ENCODE peak calls at places on chromosomes 11 and 22, in seven cellular contexts. J is neural progenitor cell; Q is HepG2; W is CD4-positive, alpha-beta memory T cell; B is thyroid gland; Y is aorta; X is fibroblast of lung. G is an unnamed sample.

GRCh38 chr11:66727282-66727882 is 1.6 kb downstream of the SPTBN2 start:
- DNase-seq in W (peak), B (peak), J (peak), Q (no peak), X (peak), Y (no peak), G (no peak)

GRCh38 chr22:39431821-39432251 is 25.0 kb upstream of the MGAT3 start:
- DNase-seq in X (peak), Y (peak), B (no peak), W (no peak), Q (no peak), J (no peak), G (no peak)

GRCh38 chr11:122714021-122714420 is 58.5 kb downstream of the UBASH3B start:
- DNase-seq in J (no peak), X (no peak), B (no peak), Q (no peak), Y (no peak), W (no peak), G (no peak)

GRCh38 chr11:118939948-118940598 is 14.3 kb upstream of the BCL9L start:
- DNase-seq in B (no peak), W (peak), Q (no peak), X (peak), J (peak), Y (peak), G (no peak)

GRCh38 chr11:65640483-65641207 is 2.7 kb downstream of the SIPA1 start:
- DNase-seq in Q (no peak), X (no peak), B (peak), J (no peak), Y (peak), W (no peak), G (no peak)

GRCh38 chr22:26975865-26976264 is 318.5 kb downstream of the MIAT start:
- DNase-seq in B (no peak), J (no peak), X (no peak), Q (no peak), W (no peak), Y (no peak), G (no peak)

GRCh38 chr11:11931461-11932055 is 76.9 kb downstream of the DKK3 start:
- DNase-seq in J (peak), W (peak), Y (no peak), Q (peak), B (no peak), X (peak), G (peak)

GRCh38 chr11:113904379-113905101 is at the start of gene HTR3B:
- DNase-seq in W (no peak), B (no peak), Q (no peak), Y (no peak), X (no peak), J (no peak), G (no peak)

GRCh38 chr22:27624705-27625104 is 176.9 kb downstream of the MN1 start:
- DNase-seq in Y (no peak), J (no peak), B (no peak), X (peak), Q (no peak), W (no peak), G (no peak)

GRCh38 chr11:124756753-124757227 is 4.7 kb upstream of the VSIG2 start:
- DNase-seq in J (no peak), B (no peak), X (no peak), W (no peak), Y (no peak), Q (no peak), G (no peak)

GRCh38 chr11:35343033-35343598 is 76.2 kb downstream of the SLC1A2 start:
- DNase-seq in Q (no peak), J (no peak), B (no peak), X (no peak), W (peak), Y (no peak), G (no peak)

GRCh38 chr22:37855462-37855861 is 6.2 kb downstream of the EIF3L start:
- DNase-seq in Q (no peak), J (no peak), Y (no peak), B (peak), W (no peak), X (peak), G (no peak)

GRCh38 chr11:134579709-134580634 is 167.9 kb upstream of the B3GAT1 start:
- DNase-seq in Q (no peak), X (no peak), J (no peak), B (peak), Y (no peak), W (no peak), G (no peak)

GRCh38 chr11:111399187-111400031 is 20.3 kb upstream of the POU2AF1 start:
- DNase-seq in B (no peak), Q (peak), W (no peak), X (no peak), J (no peak), Y (no peak), G (no peak)

GRCh38 chr11:12744831-12745502 is 70.7 kb downstream of the TEAD1 start:
- DNase-seq in B (peak), X (no peak), Y (no peak), W (no peak), Q (no peak), J (peak), G (no peak)

GRCh38 chr11:81569999-81570398 is 1163.7 kb downstream of the FAM181B start:
- DNase-seq in W (no peak), Q (no peak), B (no peak), X (no peak), Y (no peak), J (no peak), G (no peak)

GRCh38 chr22:22110548-22111266 is 128.1 kb upstream of the TOP3B start:
- DNase-seq in J (peak), Y (peak), B (peak), X (peak), Q (no peak), W (peak), G (peak)

GRCh38 chr11:45106006-45106405 is 40.4 kb upstream of the PRDM11 start:
- DNase-seq in Y (no peak), Q (no peak), W (no peak), J (no peak), X (no peak), B (no peak), G (no peak)

GRCh38 chr11:19344661-19345518 is 104.1 kb upstream of the E2F8 start:
- DNase-seq in X (peak), W (no peak), Q (no peak), B (peak), Y (peak), J (peak), G (no peak)

GRCh38 chr11:134659882-134660281 is 247.8 kb upstream of the B3GAT1 start:
- DNase-seq in Y (no peak), W (no peak), B (no peak), X (no peak), Q (no peak), J (no peak), G (no peak)

GRCh38 chr11:36372101-36372767 is 76.1 kb downstream of the PRR5L start:
- DNase-seq in W (no peak), Q (no peak), X (peak), Y (peak), J (no peak), B (no peak), G (no peak)

GRCh38 chr22:29722151-29722550 is 2.3 kb downstream of the CABP7 start:
- DNase-seq in X (peak), J (no peak), Q (no peak), Y (no peak), B (no peak), W (no peak), G (no peak)

DNA sequence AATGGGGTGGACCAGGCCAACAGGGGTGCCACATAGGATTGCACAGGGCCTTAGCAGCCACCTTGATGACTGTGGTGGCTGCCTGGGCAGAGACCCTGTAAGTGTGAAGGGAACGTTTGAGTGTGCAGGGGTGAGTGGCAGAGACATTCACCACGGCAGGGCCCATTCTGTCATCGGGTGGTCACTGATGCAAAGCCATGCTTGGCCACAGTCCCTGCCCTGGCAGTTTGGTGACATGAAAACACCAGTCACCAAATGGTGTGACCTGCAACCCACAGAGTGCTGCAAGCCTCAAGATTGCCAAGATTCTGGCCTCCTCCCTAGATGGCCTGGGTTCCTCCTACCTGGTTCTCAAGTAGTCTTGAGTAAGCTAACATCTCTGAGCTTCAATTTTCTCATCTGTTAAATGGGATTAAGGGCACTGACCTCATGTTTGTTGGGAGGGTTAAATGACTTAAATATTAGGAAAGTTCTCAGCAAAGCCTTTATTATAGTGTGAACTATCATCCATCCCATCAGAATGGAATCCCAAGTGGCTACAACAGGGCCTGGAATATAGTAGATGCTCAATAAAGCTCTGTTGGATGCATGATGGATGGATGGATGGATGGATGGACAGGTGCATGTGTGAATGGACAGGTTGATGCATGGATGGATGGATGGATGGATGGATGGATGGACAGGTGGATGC is 53.0 kb downstream of the MACROD1 start:
- DNase-seq in W (no peak), X (no peak), J (no peak), B (peak), Y (no peak), Q (no peak), G (no peak)
- H3K4me3 ChIP-seq in W (no peak), X (no peak), J (no peak), B (no peak), Y (no peak), Q (no peak), G (no peak)

GRCh38 chr22:40853330-40853729 is 3.1 kb downstream of the ST13 start:
- DNase-seq in Q (no peak), J (no peak), Y (no peak), B (no peak), W (no peak), X (no peak), G (no peak)
- H3K4me3 ChIP-seq in Q (peak), J (no peak), Y (peak), B (no peak), W (no peak), X (peak), G (peak)

DNA sequence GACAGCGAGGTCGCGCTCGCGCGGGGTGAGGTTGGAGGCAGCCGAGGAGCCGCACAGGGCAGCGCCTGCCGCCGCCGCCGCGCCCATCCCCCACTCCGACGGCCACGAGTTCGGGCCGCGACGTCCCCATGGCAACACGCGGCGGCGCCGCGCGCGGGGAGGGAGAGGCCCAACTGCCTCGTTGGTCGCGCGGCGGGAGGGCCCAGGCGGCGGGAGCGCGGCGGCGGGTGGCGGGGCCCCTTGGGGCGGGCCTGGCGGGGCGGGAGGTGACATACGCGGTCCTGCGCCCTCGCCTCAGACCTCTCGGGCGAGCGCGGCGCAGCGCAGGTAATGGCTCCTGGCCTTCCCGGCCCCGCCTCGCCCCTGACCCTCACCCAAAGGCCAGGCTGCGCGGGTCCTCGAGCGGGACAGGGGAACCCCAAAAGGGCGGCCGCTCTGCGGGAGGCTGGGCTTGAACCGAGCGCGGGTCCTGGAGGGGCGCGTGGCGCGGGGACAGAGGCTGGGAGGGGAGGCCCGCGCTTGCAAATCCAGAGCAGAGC is at the start of gene DEUP1:
- DNase-seq in J (peak), Q (no peak), B (peak), X (peak), W (no peak), Y (peak), G (no peak)
- H3K4me3 ChIP-seq in J (peak), Q (no peak), B (peak), X (no peak), W (no peak), Y (peak), G (no peak)

GRCh38 chr11:72783144-72783910 is 10.5 kb downstream of the STARD10 start:
- DNase-seq in X (no peak), Q (no peak), J (peak), B (no peak), W (no peak), Y (no peak), G (no peak)

GRCh38 chr11:72781063-72781312 is 12.9 kb downstream of the STARD10 start:
- DNase-seq in X (no peak), J (no peak), Y (no peak), W (no peak), Q (no peak), B (peak), G (no peak)

GRCh38 chr11:72780291-72781062 is 13.4 kb downstream of the STARD10 start:
- DNase-seq in Y (no peak), J (peak), X (no peak), B (no peak), W (no peak), Q (no peak), G (no peak)

GRCh38 chr11:72781313-72782080 is 12.3 kb downstream of the STARD10 start:
- DNase-seq in X (no peak), B (peak), Y (no peak), J (peak), W (peak), Q (no peak), G (no peak)

GRCh38 chr11:72782081-72782920 is 11.5 kb downstream of the STARD10 start:
- DNase-seq in J (peak), Y (no peak), B (peak), X (no peak), Q (peak), W (no peak), G (no peak)
- H3K4me3 ChIP-seq in J (peak), Y (peak), B (peak), X (no peak), Q (peak), W (peak), G (no peak)

DNA sequence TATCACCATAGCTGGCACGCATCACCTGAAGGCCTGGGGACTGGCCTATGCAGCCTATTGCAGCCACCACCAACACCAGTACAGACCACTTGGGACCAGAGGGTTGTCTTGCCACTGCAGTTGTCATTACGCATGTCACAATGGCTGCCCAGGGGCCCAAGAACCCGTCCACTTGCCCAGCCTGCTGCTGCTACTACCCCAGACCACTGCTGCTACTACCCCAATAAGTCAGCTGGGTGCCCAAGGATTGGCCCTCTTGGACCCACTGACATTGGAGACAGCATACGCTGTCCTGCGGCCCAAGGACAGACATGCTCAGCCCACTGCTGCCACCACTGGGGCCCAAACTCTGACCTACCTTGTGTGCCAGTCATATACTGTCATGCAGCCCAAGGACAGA is 102.7 kb upstream of the OR9Q1 start:
- DNase-seq in B (no peak), Q (no peak), Y (no peak), W (no peak), J (no peak), X (no peak), G (no peak)
- H3K4me3 ChIP-seq in B (no peak), Q (no peak), Y (no peak), W (no peak), J (no peak), X (no peak), G (no peak)

GRCh38 chr11:22433066-22433450 is 94.9 kb downstream of the SLC17A6 start:
- DNase-seq in W (no peak), Y (no peak), Q (no peak), B (no peak), X (peak), J (no peak), G (no peak)
- H3K4me3 ChIP-seq in W (no peak), Y (no peak), Q (no peak), B (no peak), X (no peak), J (no peak), G (no peak)

G was measured in HFF-Myc.